ENCODE peak calls at places on chromosome 7, in four cellular contexts. R is HepG2, Z is K562, C is GM12878. M is an unnamed sample.

GRCh38 chr7:93119191-93119905 is 1.6 kb upstream of the SAMD9 start:
- DNase-seq in Z (no peak), R (no peak), C (no peak), M (no peak)

GRCh38 chr7:5773661-5774086 is 7.8 kb downstream of the RNF216 start:
- DNase-seq in Z (peak; percentile 22), R (peak; percentile 63), C (no peak), M (no peak)

GRCh38 chr7:100489824-100490223 is 6.1 kb downstream of the NYAP1 start:
- DNase-seq in R (peak; percentile 89), Z (peak; percentile 98), C (no peak), M (peak; percentile 100)

GRCh38 chr7:2936891-2937580 is 92.9 kb upstream of the GNA12 start:
- DNase-seq in Z (no peak), C (no peak), R (no peak), M (no peak)

GRCh38 chr7:141295367-141295895 is 221.6 kb downstream of the TMEM178B start:
- DNase-seq in C (no peak), R (no peak), Z (no peak), M (no peak)

GRCh38 chr7:78178319-78178718 is 379.7 kb downstream of the PHTF2 start:
- DNase-seq in R (no peak), Z (no peak), C (no peak), M (no peak)

GRCh38 chr7:2218444-2218785 is 14.3 kb downstream of the MAD1L1 start:
- DNase-seq in C (no peak), R (no peak), Z (no peak), M (no peak)

GRCh38 chr7:139727151-139727705 is 50.6 kb downstream of the HIPK2 start:
- DNase-seq in C (no peak), Z (no peak), R (no peak), M (no peak)

GRCh38 chr7:2425749-2426148 is 22.3 kb downstream of the CHST12 start:
- DNase-seq in Z (no peak), R (no peak), C (no peak), M (no peak)

GRCh38 chr7:46256870-46257528 is 335.9 kb upstream of the IGFBP3 start:
- DNase-seq in Z (no peak), C (no peak), R (no peak), M (peak; percentile 8)

GRCh38 chr7:1693419-1693990 is 23.4 kb downstream of the ELFN1 start:
- DNase-seq in R (no peak), Z (no peak), C (no peak), M (peak; percentile 34)

GRCh38 chr7:36119005-36119711 is 33.9 kb upstream of the EEPD1 start:
- DNase-seq in C (no peak), Z (no peak), R (peak; percentile 73), M (no peak)

GRCh38 chr7:92729751-92730150 is 106.6 kb downstream of the CDK6 start:
- DNase-seq in Z (no peak), R (no peak), C (no peak), M (no peak)

GRCh38 chr7:22561895-22562593 is 62.1 kb upstream of the STEAP1B start:
- DNase-seq in Z (peak; percentile 38), C (no peak), R (no peak), M (no peak)

GRCh38 chr7:85274452-85274851 is 87.6 kb upstream of the SEMA3D start:
- DNase-seq in Z (no peak), C (no peak), R (no peak), M (no peak)

GRCh38 chr7:47357863-47358262 is 224.0 kb downstream of the TNS3 start:
- DNase-seq in C (no peak), Z (no peak), R (no peak), M (no peak)

GRCh38 chr7:47358357-47358756 is 223.6 kb downstream of the TNS3 start:
- DNase-seq in Z (no peak), R (no peak), C (no peak), M (no peak)

GRCh38 chr7:47357398-47357797 is 224.5 kb downstream of the TNS3 start:
- DNase-seq in Z (no peak), C (no peak), R (no peak), M (no peak)

GRCh38 chr7:47360301-47360900 is 221.5 kb downstream of the TNS3 start:
- DNase-seq in Z (no peak), C (no peak), R (no peak), M (no peak)

DNA sequence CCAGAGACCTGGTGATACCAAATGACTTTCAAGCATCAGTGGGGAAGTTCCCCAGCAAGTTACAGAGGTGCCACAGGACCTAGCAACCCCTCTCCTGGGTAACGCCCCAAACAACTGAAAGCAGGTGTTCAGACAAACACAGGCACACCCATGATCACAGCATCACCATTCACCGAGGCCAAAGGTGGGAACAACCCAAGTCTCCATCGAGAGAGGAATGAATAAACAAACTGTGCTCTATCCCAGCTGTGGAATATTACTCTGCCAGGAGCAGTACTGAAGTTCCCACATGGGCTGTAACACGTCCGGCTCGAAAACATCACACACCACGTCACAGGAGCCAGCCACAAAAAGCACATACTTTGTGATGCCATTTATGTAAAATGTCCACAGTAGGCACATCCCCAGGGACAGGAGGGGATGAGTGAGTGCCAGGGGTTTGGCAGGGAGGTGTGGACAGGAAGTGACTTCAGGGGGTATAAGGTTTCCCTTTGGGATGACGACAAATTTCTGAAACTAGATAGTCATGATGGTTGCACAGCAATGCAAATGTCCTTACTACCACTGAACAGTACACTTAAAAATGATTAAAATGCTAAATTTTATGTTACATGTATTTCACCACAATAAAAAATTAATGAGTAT is 222.8 kb downstream of the TNS3 start:
- DNase-seq in C (no peak), Z (no peak), R (no peak), M (no peak)
- TF ChIP-seq NFIC in C (no peak), Z (no peak), R (no peak), M (no peak)

DNA sequence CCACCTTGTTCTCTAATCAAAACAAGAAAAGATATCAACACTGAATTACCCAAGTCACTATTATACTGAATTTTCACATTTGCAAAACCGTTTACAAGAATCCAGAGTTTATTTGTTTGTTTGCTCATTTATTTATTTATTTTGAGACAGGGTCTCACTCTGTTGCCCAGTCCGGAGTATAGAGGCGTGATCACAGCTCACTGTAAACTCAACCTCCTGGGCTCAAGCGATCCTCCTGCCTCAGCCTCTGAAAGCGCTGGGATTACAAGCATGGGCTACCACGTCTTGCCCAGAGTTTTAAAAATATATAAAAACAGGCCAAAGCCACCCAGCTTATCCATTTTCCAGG is 8.5 kb downstream of the CREB3L2 start:
- DNase-seq in Z (no peak), C (no peak), R (no peak), M (no peak)
- H3K4me1 ChIP-seq in Z (peaks cover 39% of the 10 kb centered on the region), C (peaks cover 51% of the 10 kb centered on the region), R (peaks cover 100% of the 10 kb centered on the region), M (peaks cover 65% of the 10 kb centered on the region)

DNA sequence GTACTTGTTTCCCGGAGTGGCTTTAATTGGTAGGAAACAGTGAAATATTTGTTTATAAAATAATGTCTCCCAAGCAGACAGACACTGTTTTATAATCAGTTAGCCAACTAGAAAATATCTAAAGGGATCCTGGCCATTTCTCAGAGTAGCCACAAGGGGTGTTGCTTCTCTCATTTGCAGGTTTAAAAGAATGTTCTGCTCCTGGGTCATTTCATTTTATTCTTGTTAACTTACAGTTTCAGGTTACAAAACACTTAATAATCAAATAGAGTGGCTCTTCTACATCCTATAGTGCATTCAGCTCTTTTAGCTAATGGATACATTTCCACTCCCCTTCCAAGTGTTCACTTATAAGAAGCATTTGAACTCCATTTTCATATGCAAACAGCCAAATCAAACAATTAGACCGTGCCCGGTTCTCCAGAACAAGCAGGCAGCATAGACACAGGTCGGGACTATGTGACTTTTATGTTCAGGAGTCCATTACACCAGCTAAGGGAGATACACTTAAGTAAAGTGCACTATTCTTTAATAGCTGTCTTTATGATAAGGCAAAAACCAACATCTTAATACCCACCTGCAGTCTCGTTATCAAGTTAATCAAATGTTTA is 117.5 kb downstream of the TRIL start:
- DNase-seq in R (no peak), Z (no peak), C (no peak), M (peak; percentile 50)
- TF ChIP-seq CTCF in R (no peak), Z (peak; percentile 25), C (peak; percentile 40), M (peak; percentile 59)

GRCh38 chr7:32479574-32480200 is 10.5 kb downstream of the LSM5 start:
- DNase-seq in R (peak; percentile 54), C (no peak), Z (peak; percentile 56), M (peak; percentile 66)

GRCh38 chr7:32476816-32477648 is 13.1 kb downstream of the LSM5 start:
- DNase-seq in C (no peak), Z (no peak), R (no peak), M (no peak)

GRCh38 chr7:32481921-32482320 is 8.3 kb downstream of the LSM5 start:
- DNase-seq in C (no peak), R (no peak), Z (no peak), M (peak; percentile 38)

GRCh38 chr7:32477649-32477980 is 12.6 kb downstream of the LSM5 start:
- DNase-seq in R (no peak), C (no peak), Z (no peak), M (no peak)

DNA sequence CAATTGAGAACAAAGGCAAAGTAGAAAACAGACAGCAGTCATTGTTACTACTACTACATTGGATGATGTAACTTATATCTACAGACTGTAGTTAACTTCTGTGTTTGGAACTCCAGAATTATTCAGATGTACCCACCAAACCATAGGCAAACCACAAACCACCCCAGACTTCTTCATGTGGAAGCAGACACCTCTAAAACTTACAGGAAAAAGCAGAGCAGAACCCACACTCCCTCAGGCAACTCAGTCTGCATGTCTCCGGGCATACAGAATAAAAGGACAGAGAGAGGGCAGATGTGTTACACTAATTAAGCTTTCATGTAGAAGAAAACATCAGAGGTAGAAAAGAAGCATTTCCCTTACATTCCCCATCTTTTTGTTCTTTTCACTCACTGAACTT is 9.0 kb downstream of the LSM5 start:
- DNase-seq in Z (no peak), R (no peak), C (no peak), M (peak; percentile 4)
- TF ChIP-seq NFIC in Z (no peak), R (no peak), C (no peak), M (no peak)

GRCh38 chr7:30873207-30873606 is 38.4 kb upstream of the AQP1 start:
- DNase-seq in Z (no peak), C (no peak), R (no peak), M (no peak)
- H3K4me1 ChIP-seq in Z (peaks cover 4% of the 10 kb centered on the region), C (no peaks in the 10 kb centered on the region), R (peaks cover 9% of the 10 kb centered on the region), M (peaks cover 24% of the 10 kb centered on the region)

M was measured in SK-N-SH.